ENCODE peak calls at places on chromosomes 11 and 22, in eight cellular contexts. B is left lung; U is tibial artery; X is heart left ventricle; J is aorta; Z is CD4-positive, CD25-positive, alpha-beta regulatory T cell; S is fibroblast of lung; I is CD8-positive, alpha-beta T cell. P is an unnamed sample. For H3K4me1 and H3K36me3, the result is how much of the 10 kb centered on the place peaks cover.

GRCh38 chr22:35231585-35232084 is 25.7 kb upstream of the HMGXB4 start:
- DNase-seq in I (peak), U (no peak), B (peak), J (peak), X (peak), S (peak), Z (peak), P (peak)

GRCh38 chr11:92828576-92828975 is 140.9 kb upstream of the MTNR1B start:
- DNase-seq in Z (no peak), B (no peak), S (no peak), U (no peak), J (no peak), I (no peak), X (no peak), P (no peak)

GRCh38 chr22:19849800-19850481 is 4.7 kb downstream of the GNB1L start:
- DNase-seq in B (peak), X (no peak), I (no peak), Z (no peak), U (no peak), J (no peak), S (no peak), P (no peak)

GRCh38 chr11:18046116-18046777 is at the start of gene TPH1:
- DNase-seq in B (peak), Z (no peak), X (peak), I (no peak), S (peak), J (peak), U (peak), P (no peak)

GRCh38 chr11:117953029-117953671 is 23.9 kb upstream of the TMPRSS13 start:
- DNase-seq in B (no peak), S (no peak), Z (peak), X (no peak), J (no peak), I (no peak), U (no peak), P (no peak)

GRCh38 chr11:67006029-67006884 is 16.7 kb upstream of the SYT12 start:
- DNase-seq in S (peak), J (no peak), B (no peak), Z (peak), U (peak), X (no peak), I (no peak), P (no peak)

GRCh38 chr11:36295926-36296325 is at the start of gene PRR5L:
- DNase-seq in I (no peak), J (no peak), U (no peak), X (no peak), Z (no peak), S (no peak), B (no peak), P (no peak)

GRCh38 chr22:47750086-47750485 is 987.6 kb downstream of the TBC1D22A start:
- DNase-seq in U (no peak), J (no peak), X (no peak), I (no peak), B (no peak), Z (no peak), S (no peak), P (no peak)

GRCh38 chr11:59053387-59053786 is 32.7 kb upstream of the GLYATL1B start:
- DNase-seq in B (peak), J (peak), I (peak), Z (peak), X (peak), U (peak), S (peak), P (peak)

GRCh38 chr11:109112748-109113378 is 309.1 kb upstream of the C11orf87 start:
- DNase-seq in B (peak), J (no peak), U (no peak), I (no peak), X (no peak), S (no peak), Z (no peak), P (no peak)

GRCh38 chr11:110349109-110349996 is 52.9 kb upstream of the RDX start:
- DNase-seq in X (no peak), S (no peak), U (no peak), J (no peak), Z (peak), B (no peak), I (no peak), P (no peak)

GRCh38 chr22:32531955-32532818 is 57.6 kb downstream of the FBXO7 start:
- DNase-seq in I (no peak), Z (no peak), U (peak), S (peak), J (peak), X (peak), B (peak), P (no peak)

GRCh38 chr11:134404485-134405341 is 7.3 kb downstream of the B3GAT1 start:
- DNase-seq in S (no peak), X (no peak), J (no peak), B (no peak), Z (no peak), U (no peak), I (no peak), P (no peak)

GRCh38 chr11:44162662-44163061 is 67.2 kb downstream of the EXT2 start:
- DNase-seq in Z (no peak), J (no peak), I (no peak), B (no peak), X (no peak), U (no peak), S (no peak), P (no peak)

GRCh38 chr11:38990841-38991240 is 2392.8 kb upstream of the RAG2 start:
- DNase-seq in I (no peak), J (no peak), S (no peak), X (no peak), U (no peak), Z (no peak), B (no peak), P (no peak)

GRCh38 chr11:61966673-61967176 is 709 bp downstream of the FTH1 start:
- DNase-seq in U (no peak), I (peak), S (no peak), Z (peak), J (peak), X (no peak), B (peak), P (no peak)

GRCh38 chr11:84476581-84476980 is 1150.6 kb downstream of the DLG2 start:
- DNase-seq in S (no peak), J (no peak), B (no peak), U (no peak), I (no peak), Z (no peak), X (no peak), P (no peak)

GRCh38 chr11:1623716-1624115 is 1.8 kb upstream of the KRTAP5-4 start:
- DNase-seq in Z (no peak), X (no peak), J (no peak), U (no peak), I (no peak), S (no peak), B (no peak), P (no peak)
- H3K4me1 ChIP-seq in Z (under half), X (under half), J (under half), U (under half), I (under half), S (under half), B (under half), P (under half)

DNA sequence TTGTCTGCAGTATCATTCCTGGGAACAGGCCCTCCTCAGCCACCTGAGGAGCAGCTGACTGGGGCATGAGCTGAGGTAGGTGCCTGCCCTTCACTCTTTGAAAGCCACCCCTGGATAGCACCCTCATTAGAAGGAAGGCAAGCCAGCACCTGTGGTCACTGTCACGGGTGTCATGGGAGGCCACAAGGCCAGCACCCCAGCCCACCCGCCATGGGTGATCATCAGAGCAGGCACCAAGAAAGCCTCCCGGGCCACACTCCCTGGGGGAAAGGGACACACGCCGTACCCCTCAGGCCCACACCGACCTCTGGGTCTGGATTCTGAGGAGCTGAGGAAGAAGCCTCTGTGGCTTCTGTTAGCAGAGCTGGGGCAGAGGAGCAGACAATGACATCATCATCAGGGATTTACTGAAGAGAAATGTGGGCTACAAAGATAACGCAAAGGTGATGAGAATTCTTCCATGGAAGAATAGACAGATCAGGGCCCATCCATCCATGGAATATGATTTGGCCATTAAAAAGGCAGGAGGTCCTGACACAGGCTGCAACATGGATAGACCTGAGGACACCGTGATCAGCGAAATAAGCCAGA is 16.7 kb upstream of the NAP1L4 start:
- DNase-seq in J (no peak), S (no peak), X (no peak), U (no peak), I (no peak), B (no peak), Z (no peak), P (no peak)
- H3K36me3 ChIP-seq in J (under half), S (under half), X (half or more), U (half or more), I (under half), B (half or more), Z (under half), P (under half)

GRCh38 chr22:17072877-17073276 is 11.9 kb upstream of the IL17RA start:
- DNase-seq in S (no peak), X (no peak), B (no peak), Z (no peak), U (no peak), I (no peak), J (no peak), P (no peak)
- H3K4me1 ChIP-seq in S (under half), X (under half), B (under half), Z (under half), U (under half), I (under half), J (under half), P (under half)

GRCh38 chr11:112235750-112236390 is 9.6 kb downstream of the PTS start:
- DNase-seq in B (no peak), I (no peak), U (no peak), J (no peak), Z (no peak), X (no peak), S (no peak), P (no peak)
- H3K36me3 ChIP-seq in B (half or more), I (under half), U (half or more), J (under half), Z (half or more), X (half or more), S (under half), P (half or more)

GRCh38 chr11:72069200-72069599 is 11.1 kb downstream of the NUMA1 start:
- DNase-seq in U (no peak), I (no peak), S (no peak), B (no peak), J (no peak), X (no peak), Z (no peak), P (no peak)

GRCh38 chr11:72072348-72072747 is 8.0 kb downstream of the NUMA1 start:
- DNase-seq in J (no peak), X (no peak), S (peak), U (no peak), I (no peak), B (no peak), Z (peak), P (no peak)

GRCh38 chr11:72070486-72070885 is 9.9 kb downstream of the NUMA1 start:
- DNase-seq in X (no peak), S (no peak), J (no peak), I (no peak), B (no peak), Z (no peak), U (no peak), P (no peak)

GRCh38 chr11:72067676-72068075 is 12.7 kb downstream of the NUMA1 start:
- DNase-seq in J (no peak), B (no peak), U (no peak), Z (no peak), X (no peak), I (no peak), S (no peak), P (no peak)

GRCh38 chr11:72069787-72070251 is 10.5 kb downstream of the NUMA1 start:
- DNase-seq in Z (no peak), U (peak), I (no peak), J (peak), B (peak), S (peak), X (peak), P (no peak)
- H3K4me1 ChIP-seq in Z (under half), U (under half), I (under half), J (under half), B (half or more), S (under half), X (under half), P (under half)

GRCh38 chr22:37566329-37566837 is 6.1 kb downstream of the CDC42EP1 start:
- DNase-seq in S (no peak), B (peak), X (no peak), I (peak), Z (peak), U (no peak), J (peak), P (peak)
- H3K36me3 ChIP-seq in S (under half), B (under half), X (under half), I (under half), Z (under half), U (under half), J (under half), P (under half)

GRCh38 chr22:50536231-50536630 is 6.4 kb upstream of the TYMP start:
- DNase-seq in Z (no peak), B (no peak), J (no peak), S (no peak), X (no peak), U (no peak), I (no peak), P (no peak)
- H3K4me1 ChIP-seq in Z (under half), B (half or more), J (under half), S (under half), X (under half), U (under half), I (under half), P (under half)

GRCh38 chr22:23282986-23283385 is 102.7 kb downstream of the BCR start:
- DNase-seq in Z (no peak), I (no peak), B (no peak), U (no peak), J (no peak), S (no peak), X (no peak), P (no peak)

GRCh38 chr22:23282089-23282501 is 101.8 kb downstream of the BCR start:
- DNase-seq in U (peak), X (peak), I (no peak), S (peak), Z (no peak), B (peak), J (peak), P (no peak)

GRCh38 chr22:23281406-23282088 is 101.2 kb downstream of the BCR start:
- DNase-seq in S (peak), J (peak), I (peak), X (peak), B (peak), Z (peak), U (peak), P (peak)

GRCh38 chr22:23283591-23284503 is 103.5 kb downstream of the BCR start:
- DNase-seq in B (no peak), U (no peak), Z (no peak), I (no peak), S (no peak), X (no peak), J (no peak), P (no peak)

GRCh38 chr22:23282516-23282915 is 102.2 kb downstream of the BCR start:
- DNase-seq in X (no peak), U (no peak), I (no peak), J (no peak), S (no peak), B (peak), Z (no peak), P (no peak)
- H3K36me3 ChIP-seq in X (half or more), U (half or more), I (under half), J (under half), S (under half), B (half or more), Z (under half), P (under half)

P was measured in effector memory CD4-positive, alpha-beta T cell.